ENCODE peak calls at places on chromosome 21, in seven cellular contexts. N, M, A, B, Y, H and F are unnamed samples. For H3K36me3 and H3K27me3, the result is how much of the 10 kb centered on the place peaks cover.

GRCh38 chr21:42148584-42148983 is 70.4 kb upstream of the ABCG1 start:
- DNase-seq in N (no peak), A (no peak), B (no peak), H (no peak), Y (no peak), M (no peak), F (no peak)

GRCh38 chr21:42835611-42836401 is 43.5 kb downstream of the WDR4 start:
- DNase-seq in N (no peak), A (no peak), H (no peak), B (no peak), Y (no peak), M (no peak), F (no peak)

GRCh38 chr21:30340714-30341573 is 3.5 kb upstream of the KRTAP27-1 start:
- DNase-seq in B (peak), A (peak), Y (peak), N (peak), H (no peak), M (peak), F (peak)

GRCh38 chr21:28761709-28762356 is 230.8 kb downstream of the LTN1 start:
- DNase-seq in B (no peak), H (no peak), Y (peak), A (peak), N (peak), M (no peak), F (no peak)

GRCh38 chr21:43333301-43334062 is 93.4 kb downstream of the SIK1 start:
- DNase-seq in A (peak), Y (peak), H (no peak), N (peak), B (no peak), M (no peak), F (peak)

GRCh38 chr21:38323721-38324591 is 67.2 kb downstream of the KCNJ15 start:
- DNase-seq in H (no peak), B (no peak), M (no peak), A (peak), Y (no peak), N (peak), F (peak)

GRCh38 chr21:32733356-32733755 is 5.5 kb upstream of the SYNJ1 start:
- DNase-seq in N (no peak), A (no peak), B (no peak), Y (no peak), H (no peak), M (no peak), F (no peak)

GRCh38 chr21:32807717-32808380 is 36.3 kb upstream of the PAXBP1 start:
- DNase-seq in N (peak), H (no peak), M (no peak), A (peak), B (no peak), Y (peak), F (peak)

GRCh38 chr21:32516729-32517649 is 68.3 kb downstream of the TCP10L start:
- DNase-seq in H (no peak), Y (peak), B (no peak), M (no peak), N (peak), A (peak), F (no peak)

GRCh38 chr21:14683021-14683420 is 136.9 kb upstream of the SAMSN1 start:
- DNase-seq in M (no peak), Y (no peak), A (no peak), H (no peak), B (no peak), N (no peak), F (no peak)

GRCh38 chr21:17805966-17806365 is 13.2 kb downstream of the C21orf91 start:
- DNase-seq in A (no peak), N (no peak), M (no peak), B (no peak), H (no peak), Y (no peak), F (no peak)
- H3K36me3 ChIP-seq in A (under half), N (under half), M (under half), B (under half), H (under half), Y (under half), F (under half)

DNA sequence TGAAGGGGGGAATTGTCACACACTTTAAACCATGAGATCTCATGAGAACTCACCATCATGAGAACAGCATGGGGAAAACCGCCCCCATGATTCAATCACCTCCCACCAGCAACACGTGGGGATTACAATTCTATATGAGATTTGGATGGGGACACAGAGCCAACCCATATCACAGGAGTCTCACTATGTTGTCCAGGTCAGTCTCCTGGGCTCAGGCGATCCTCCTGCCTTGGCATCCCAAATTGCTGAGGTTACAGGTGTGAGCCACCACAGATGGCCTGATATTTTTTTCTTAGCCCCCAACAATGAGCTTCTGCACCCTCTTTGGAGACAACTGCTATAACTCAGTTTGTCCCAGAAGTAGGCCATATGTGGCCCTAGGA is 22.5 kb upstream of the MORC3 start:
- DNase-seq in N (no peak), A (no peak), B (no peak), H (no peak), Y (no peak), M (no peak), F (no peak)
- H3K4me3 ChIP-seq in N (no peak), A (no peak), B (no peak), H (peak), Y (no peak), M (peak), F (no peak)

GRCh38 chr21:45990741-45991605 is 9.4 kb downstream of the COL6A1 start:
- DNase-seq in M (peak), H (no peak), A (no peak), B (peak), N (no peak), Y (no peak), F (no peak)

GRCh38 chr21:45993210-45994085 is 11.9 kb downstream of the COL6A1 start:
- DNase-seq in A (no peak), Y (no peak), M (peak), H (peak), B (peak), N (no peak), F (no peak)

GRCh38 chr21:45994086-45994661 is 12.6 kb downstream of the COL6A1 start:
- DNase-seq in Y (no peak), H (peak), N (peak), A (no peak), M (peak), B (peak), F (no peak)

GRCh38 chr21:45991606-45992301 is 10.2 kb downstream of the COL6A1 start:
- DNase-seq in H (no peak), Y (no peak), M (peak), A (no peak), N (no peak), B (no peak), F (no peak)

GRCh38 chr21:45992311-45993209 is 11.0 kb downstream of the COL6A1 start:
- DNase-seq in A (no peak), B (peak), N (no peak), Y (no peak), M (peak), H (no peak), F (no peak)
- H3K27me3 ChIP-seq in A (under half), B (under half), N (under half), Y (under half), M (under half), H (under half), F (under half)

DNA sequence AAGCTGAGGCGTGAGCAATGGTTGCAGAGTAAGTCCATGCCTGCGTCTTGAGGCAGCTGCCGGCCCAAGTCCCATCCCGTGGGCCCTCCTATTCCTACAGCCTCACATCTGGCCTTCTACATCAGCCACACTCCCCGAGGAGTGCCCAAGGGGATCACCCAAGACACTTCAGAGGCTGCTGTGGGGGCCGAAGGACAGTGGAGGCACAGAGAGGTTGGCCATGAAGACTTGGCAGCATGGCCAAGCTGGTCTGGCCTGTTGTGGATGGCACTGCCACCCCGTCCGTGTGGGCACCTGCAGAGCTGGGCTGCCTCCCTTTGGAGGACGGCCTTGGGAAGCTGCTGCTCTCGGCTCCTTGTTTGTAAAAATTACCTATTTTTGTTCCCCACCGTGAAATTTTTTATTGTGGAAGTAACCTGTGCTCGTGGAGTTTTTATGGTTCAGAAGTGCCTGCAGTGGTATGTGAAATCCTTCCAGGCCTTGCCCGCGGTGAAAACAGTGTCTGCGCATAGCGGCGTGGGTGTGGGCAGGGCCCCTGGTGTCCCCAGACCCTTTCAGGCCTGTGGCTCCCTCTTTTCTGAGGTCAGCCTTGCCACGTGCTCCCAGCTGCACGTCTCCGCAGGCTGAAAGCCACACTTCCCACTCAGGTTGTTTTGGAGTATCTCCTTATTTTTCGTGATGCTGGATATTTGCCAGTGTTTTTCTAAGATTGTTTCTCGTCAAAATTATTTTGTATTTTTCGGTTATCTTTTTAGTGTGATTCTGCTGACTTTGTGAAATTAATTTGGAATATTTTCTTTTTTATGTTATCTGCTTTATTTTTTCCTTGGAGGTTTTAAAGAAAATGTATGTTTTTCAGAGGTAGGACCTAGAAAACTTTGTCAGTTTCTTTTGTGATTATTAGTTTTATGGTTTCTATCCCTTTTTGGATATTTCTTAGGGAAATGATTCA is 20.6 kb downstream of the SLX9 start:
- DNase-seq in N (no peak), H (no peak), B (no peak), M (no peak), Y (no peak), A (no peak), F (no peak)
- H3K36me3 ChIP-seq in N (under half), H (under half), B (half or more), M (under half), Y (under half), A (under half), F (under half)

DNA sequence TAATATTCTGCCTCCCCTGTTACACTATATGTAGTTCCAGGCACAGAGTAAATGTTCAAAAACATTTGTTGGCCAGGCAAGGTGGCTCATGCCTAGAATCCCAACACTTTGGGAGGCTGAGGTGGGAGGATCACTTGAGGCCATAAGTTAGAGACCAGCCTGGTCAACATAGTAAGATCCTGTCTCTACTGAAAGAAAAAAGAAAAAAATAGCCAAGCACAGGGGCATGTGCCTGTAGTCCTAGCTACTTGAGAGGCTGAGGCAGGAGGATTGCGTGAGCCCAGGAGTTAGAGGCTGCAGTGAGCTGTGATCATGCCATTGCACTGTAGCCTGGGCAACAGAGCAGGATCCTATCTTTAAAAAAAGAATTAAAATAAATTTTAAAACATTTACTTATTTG is 57.6 kb upstream of the SIM2 start:
- DNase-seq in Y (no peak), A (no peak), B (no peak), H (no peak), M (no peak), N (no peak), F (no peak)
- H3K4me3 ChIP-seq in Y (no peak), A (no peak), B (no peak), H (no peak), M (no peak), N (no peak), F (no peak)

DNA sequence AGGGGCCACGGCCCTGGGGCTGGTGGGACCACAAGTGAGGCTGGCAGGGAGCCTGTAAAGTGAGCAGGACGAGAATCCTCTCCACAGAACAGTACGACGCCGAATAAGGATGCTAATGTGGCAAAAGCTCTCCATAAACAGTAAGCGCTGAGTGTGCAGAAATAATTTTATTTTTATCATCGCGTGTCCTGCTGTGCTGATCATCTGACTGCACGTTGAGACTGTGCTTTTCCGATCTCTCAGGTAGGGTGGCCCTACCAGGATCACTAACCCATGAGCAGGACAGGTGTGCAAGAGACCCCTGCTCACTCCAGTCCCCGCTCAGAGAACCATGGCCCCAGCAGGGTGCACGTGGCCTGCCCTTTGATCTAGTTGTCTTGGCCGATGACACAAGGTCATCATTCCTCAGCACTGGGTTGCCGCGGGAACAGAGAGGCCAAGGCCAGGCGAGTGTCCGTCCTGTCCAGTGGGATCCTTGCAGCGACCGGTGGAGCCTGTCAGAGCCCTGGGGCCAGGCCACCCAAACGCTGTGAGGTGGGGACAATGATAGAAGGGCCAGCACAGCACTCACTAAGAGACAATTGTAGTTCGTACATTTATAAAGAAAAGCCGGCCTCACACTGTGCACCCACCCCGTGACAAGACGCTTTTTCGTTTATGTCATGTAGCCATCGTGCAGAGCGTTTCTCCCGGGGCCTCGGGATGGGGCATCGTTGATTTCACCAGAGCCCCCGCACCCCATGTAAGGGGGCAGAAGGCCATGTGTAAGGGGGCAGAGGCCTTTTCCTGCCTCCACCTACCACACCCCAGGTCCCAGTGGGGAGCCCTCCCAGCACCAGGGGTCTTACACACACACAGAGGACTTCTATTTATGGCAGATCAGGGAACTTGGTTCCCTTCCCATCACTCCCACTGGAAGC is 52.7 kb upstream of the ADARB1 start:
- DNase-seq in M (no peak), N (no peak), H (no peak), Y (no peak), A (no peak), B (peak), F (no peak)
- H3K27me3 ChIP-seq in M (under half), N (under half), H (under half), Y (under half), A (under half), B (under half), F (under half)